ENCODE peak calls at places on chromosomes 6 and 20, in six cellular contexts. O is dorsolateral prefrontal cortex, M is RWPE2, H is IMR-90, J is MG63, R is NT2/D1. K is an unnamed sample.

GRCh38 chr6:44966449-44967091 is 361.6 kb upstream of the RUNX2 start:
- DNase-seq in M (no peak), R (no peak), H (peak; percentile 81), J (no peak), O (no peak), K (peak; percentile 80)

GRCh38 chr20:7853493-7853892 is 86.8 kb downstream of the HAO1 start:
- DNase-seq in M (no peak), R (no peak), O (no peak), J (no peak), H (no peak), K (no peak)

GRCh38 chr6:99905209-99906106 is 88.6 kb downstream of the MCHR2 start:
- DNase-seq in M (no peak), O (no peak), H (peak; percentile 56), R (peak; percentile 15), J (peak; percentile 13), K (peak; percentile 43)

GRCh38 chr20:17987988-17988387 is 19.2 kb downstream of the MGME1 start:
- DNase-seq in R (no peak), J (no peak), O (no peak), H (no peak), M (no peak), K (no peak)

GRCh38 chr20:5504061-5504739 is 187.4 kb upstream of the PROKR2 start:
- DNase-seq in M (no peak), H (no peak), O (peak; percentile 75), R (no peak), J (no peak), K (peak; percentile 10)

GRCh38 chr6:158284340-158285210 is 27.7 kb upstream of the TULP4 start:
- DNase-seq in R (peak; percentile 11), O (no peak), M (no peak), J (peak; percentile 24), H (peak; percentile 98), K (peak; percentile 82)

GRCh38 chr6:27296106-27296783 is 15.8 kb downstream of the POM121L2 start:
- DNase-seq in O (no peak), J (peak; percentile 88), M (no peak), R (no peak), H (peak; percentile 41), K (peak; percentile 58)

GRCh38 chr6:90401933-90402830 is 105.5 kb upstream of the BACH2 start:
- DNase-seq in M (no peak), R (no peak), O (no peak), J (no peak), H (peak; percentile 7), K (no peak)

GRCh38 chr6:163637524-163637923 is 223.0 kb downstream of the QKI start:
- DNase-seq in O (no peak), H (no peak), M (no peak), R (no peak), J (no peak), K (no peak)

GRCh38 chr20:14889503-14890125 is 552.2 kb upstream of the FLRT3 start:
- DNase-seq in J (no peak), M (no peak), R (no peak), H (no peak), O (no peak), K (no peak)

GRCh38 chr20:63081831-63082230 is 75.1 kb upstream of the BHLHE23 start:
- DNase-seq in J (no peak), M (peak; percentile 57), R (no peak), O (no peak), H (no peak), K (no peak)

GRCh38 chr6:116100419-116101297 is at the start of gene NT5DC1:
- DNase-seq in M (peak; percentile 81), R (peak; percentile 58), O (peak; percentile 72), H (peak; percentile 67), J (peak; percentile 80), K (peak; percentile 60)

GRCh38 chr6:131828080-131828479 is 20.3 kb downstream of the ENPP1 start:
- DNase-seq in O (no peak), M (no peak), H (peak; percentile 64), R (no peak), J (no peak), K (peak; percentile 32)

GRCh38 chr6:134510920-134511319 is 193.0 kb upstream of the SGK1 start:
- DNase-seq in R (no peak), H (no peak), J (no peak), M (no peak), O (no peak), K (no peak)

GRCh38 chr6:30483677-30484279 is 5.5 kb upstream of the HLA-E start:
- DNase-seq in M (no peak), R (no peak), J (no peak), O (no peak), H (peak; percentile 74), K (peak; percentile 62)

GRCh38 chr6:30770164-30770563 is 25.8 kb upstream of the IER3 start:
- DNase-seq in O (no peak), H (peak; percentile 57), M (no peak), R (no peak), J (no peak), K (no peak)

GRCh38 chr20:21046413-21047070 is 59.6 kb downstream of the LINC00237 start:
- DNase-seq in R (no peak), J (no peak), H (no peak), O (no peak), M (no peak), K (no peak)

DNA sequence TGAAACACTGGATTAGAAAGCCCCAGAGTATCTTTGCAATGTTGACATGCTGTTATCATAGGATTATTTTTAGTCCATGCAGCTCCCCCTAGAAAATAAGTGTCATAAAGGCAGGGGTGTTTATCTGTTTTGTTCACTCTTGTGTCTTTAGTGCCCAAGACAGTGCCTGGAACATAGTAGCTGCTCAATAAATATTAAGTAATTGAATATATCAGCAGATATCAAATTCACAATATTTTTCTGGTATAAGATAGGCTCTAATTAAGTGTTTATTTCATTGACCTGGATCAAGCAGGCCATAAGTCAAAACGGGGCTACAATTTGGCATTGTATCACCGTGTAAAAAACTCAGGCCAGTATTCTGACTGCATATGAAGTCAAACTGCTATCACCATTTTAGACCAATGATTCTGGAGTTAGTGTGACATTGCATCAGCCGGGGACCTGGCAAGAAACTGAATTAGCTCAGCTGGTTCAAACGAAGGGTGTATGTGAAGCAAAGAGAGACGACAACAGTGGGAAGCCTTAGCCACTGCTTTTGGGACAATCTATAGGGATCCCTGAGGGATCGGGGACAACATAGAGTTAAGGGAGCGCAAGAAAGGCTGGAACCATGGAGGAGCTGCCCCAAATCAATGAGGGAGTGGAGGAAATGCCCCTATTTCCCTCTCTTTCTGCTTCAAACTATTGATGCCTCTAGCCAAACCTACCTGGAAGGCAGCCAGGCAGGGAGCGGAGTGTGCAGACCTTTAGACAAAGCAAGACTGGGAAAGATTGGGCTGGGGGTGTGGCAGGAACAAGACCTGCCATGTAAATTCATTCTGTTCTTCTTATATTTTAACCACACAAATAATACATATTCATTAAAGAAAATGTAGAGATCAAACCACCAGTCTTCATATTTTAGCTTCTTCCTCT is 112.2 kb downstream of the PLEKHG1 start:
- DNase-seq in R (no peak), M (no peak), O (no peak), H (no peak), J (no peak), K (no peak)
- H3K27me3 ChIP-seq in R (no peaks in the 10 kb centered on the region), M (no peaks in the 10 kb centered on the region), O (no peaks in the 10 kb centered on the region), H (peaks cover 4% of the 10 kb centered on the region), J (no peaks in the 10 kb centered on the region), K (no peaks in the 10 kb centered on the region)

GRCh38 chr20:59205044-59205443 is 41.4 kb downstream of the ZNF831 start:
- DNase-seq in R (no peak), J (no peak), O (no peak), H (no peak), M (peak; percentile 57), K (no peak)

GRCh38 chr20:59207235-59207634 is 43.6 kb downstream of the ZNF831 start:
- DNase-seq in O (no peak), M (no peak), H (no peak), R (no peak), J (no peak), K (no peak)

GRCh38 chr20:59207742-59208357 is 44.2 kb downstream of the ZNF831 start:
- DNase-seq in O (peak; percentile 75), J (peak; percentile 31), R (peak; percentile 81), H (no peak), M (no peak), K (no peak)

GRCh38 chr20:59210186-59210585 is 46.6 kb downstream of the ZNF831 start:
- DNase-seq in O (no peak), J (no peak), M (no peak), H (no peak), R (no peak), K (no peak)

GRCh38 chr20:59204201-59204894 is 40.7 kb downstream of the ZNF831 start:
- DNase-seq in J (no peak), O (peak; percentile 39), R (no peak), M (peak; percentile 67), H (no peak), K (no peak)
- H3K27me3 ChIP-seq in J (peaks cover 13% of the 10 kb centered on the region), O (no peaks in the 10 kb centered on the region), R (peaks cover 5% of the 10 kb centered on the region), M (peaks cover 77% of the 10 kb centered on the region), H (peaks cover 5% of the 10 kb centered on the region), K (no peaks in the 10 kb centered on the region)

GRCh38 chr6:72626126-72626525 is 4.3 kb downstream of the KCNQ5 start:
- DNase-seq in J (no peak), H (no peak), R (no peak), O (no peak), M (no peak), K (no peak)
- H3K27me3 ChIP-seq in J (no peaks in the 10 kb centered on the region), H (no peaks in the 10 kb centered on the region), R (peaks cover 33% of the 10 kb centered on the region), O (no peaks in the 10 kb centered on the region), M (no peaks in the 10 kb centered on the region), K (no peaks in the 10 kb centered on the region)

GRCh38 chr6:88750936-88751335 is 212.5 kb downstream of the RNGTT start:
- DNase-seq in H (no peak), M (no peak), O (no peak), R (no peak), J (no peak), K (no peak)

GRCh38 chr6:88748141-88748540 is 215.3 kb downstream of the RNGTT start:
- DNase-seq in M (no peak), J (no peak), R (no peak), O (no peak), H (peak; percentile 25), K (no peak)

GRCh38 chr6:88749849-88750248 is 213.6 kb downstream of the RNGTT start:
- DNase-seq in O (no peak), M (no peak), J (no peak), H (peak; percentile 4), R (no peak), K (no peak)
- H3K27me3 ChIP-seq in O (no peaks in the 10 kb centered on the region), M (no peaks in the 10 kb centered on the region), J (no peaks in the 10 kb centered on the region), H (no peaks in the 10 kb centered on the region), R (no peaks in the 10 kb centered on the region), K (no peaks in the 10 kb centered on the region)

GRCh38 chr20:2753456-2754040 is 46.9 kb downstream of the CPXM1 start:
- DNase-seq in O (no peak), J (no peak), R (no peak), H (no peak), M (no peak), K (no peak)

GRCh38 chr20:2756056-2756611 is 44.3 kb downstream of the CPXM1 start:
- DNase-seq in J (no peak), O (no peak), H (peak; percentile 51), M (no peak), R (no peak), K (peak; percentile 40)

GRCh38 chr20:2752631-2753455 is 47.6 kb downstream of the CPXM1 start:
- DNase-seq in R (peak; percentile 70), O (no peak), M (no peak), H (peak; percentile 30), J (peak; percentile 22), K (no peak)

GRCh38 chr20:2755451-2756055 is 44.9 kb downstream of the CPXM1 start:
- DNase-seq in J (no peak), M (no peak), R (no peak), O (no peak), H (no peak), K (no peak)

GRCh38 chr20:2754426-2754825 is 46.0 kb downstream of the CPXM1 start:
- DNase-seq in J (no peak), M (no peak), H (no peak), O (no peak), R (no peak), K (no peak)
- H3K27me3 ChIP-seq in J (peaks cover 7% of the 10 kb centered on the region), M (peaks cover 21% of the 10 kb centered on the region), H (peaks cover 51% of the 10 kb centered on the region), O (no peaks in the 10 kb centered on the region), R (peaks cover 40% of the 10 kb centered on the region), K (peaks cover 50% of the 10 kb centered on the region)